ENCODE peak calls at places on chromosomes 13 and 19, in seven cellular contexts. One of them, this sample, is unnamed.

GRCh38 chr13:27691207-27691606 is 69.5 kb downstream of the POLR1D start:
- DNase-seq in lower leg skin: no peak
- DNase-seq in endothelial cell: no peak
- DNase-seq in osteoblast: no peak
- DNase-seq in psoas muscle: no peak
- DNase-seq in Peyer's patch: no peak
- DNase-seq in AG10803: no peak
- DNase-seq in this sample: no peak

GRCh38 chr13:73075546-73075945 is 16.7 kb downstream of the KLF5 start:
- DNase-seq in AG10803: no peak
- DNase-seq in endothelial cell: peak
- DNase-seq in lower leg skin: no peak
- DNase-seq in psoas muscle: no peak
- DNase-seq in osteoblast: peak
- DNase-seq in Peyer's patch: no peak
- DNase-seq in this sample: no peak

GRCh38 chr19:18437481-18438330 is at the start of gene ISYNA1:
- DNase-seq in endothelial cell: peak
- DNase-seq in Peyer's patch: peak
- DNase-seq in lower leg skin: peak
- DNase-seq in psoas muscle: peak
- DNase-seq in AG10803: no peak
- DNase-seq in osteoblast: peak
- DNase-seq in this sample: peak

GRCh38 chr13:52651880-52652169 is 811 bp upstream of the SUGT1 start:
- DNase-seq in lower leg skin: no peak
- DNase-seq in Peyer's patch: no peak
- DNase-seq in AG10803: no peak
- DNase-seq in psoas muscle: no peak
- DNase-seq in endothelial cell: no peak
- DNase-seq in osteoblast: no peak
- DNase-seq in this sample: no peak

GRCh38 chr19:7363225-7363624 is 14.5 kb downstream of the ARHGEF18 start:
- DNase-seq in Peyer's patch: no peak
- DNase-seq in psoas muscle: no peak
- DNase-seq in lower leg skin: no peak
- DNase-seq in osteoblast: no peak
- DNase-seq in AG10803: no peak
- DNase-seq in endothelial cell: no peak
- DNase-seq in this sample: no peak

GRCh38 chr19:49114630-49115363 is 627 bp downstream of the LIN7B start:
- DNase-seq in psoas muscle: peak
- DNase-seq in endothelial cell: peak
- DNase-seq in AG10803: peak
- DNase-seq in osteoblast: peak
- DNase-seq in lower leg skin: peak
- DNase-seq in Peyer's patch: peak
- DNase-seq in this sample: peak

GRCh38 chr19:10113592-10113963 is 2.1 kb downstream of the P2RY11 start:
- DNase-seq in osteoblast: no peak
- DNase-seq in Peyer's patch: no peak
- DNase-seq in psoas muscle: peak
- DNase-seq in lower leg skin: no peak
- DNase-seq in endothelial cell: no peak
- DNase-seq in AG10803: no peak
- DNase-seq in this sample: no peak

GRCh38 chr13:113914333-113915011 is 50.6 kb upstream of the GAS6 start:
- DNase-seq in AG10803: no peak
- DNase-seq in osteoblast: no peak
- DNase-seq in Peyer's patch: no peak
- DNase-seq in lower leg skin: peak
- DNase-seq in psoas muscle: no peak
- DNase-seq in endothelial cell: no peak
- DNase-seq in this sample: no peak

GRCh38 chr13:92677571-92677970 is 549.0 kb upstream of the GPC6 start:
- DNase-seq in osteoblast: no peak
- DNase-seq in lower leg skin: no peak
- DNase-seq in endothelial cell: no peak
- DNase-seq in Peyer's patch: no peak
- DNase-seq in AG10803: no peak
- DNase-seq in psoas muscle: no peak
- DNase-seq in this sample: no peak

GRCh38 chr13:78376033-78376432 is 227.3 kb downstream of the POU4F1 start:
- DNase-seq in endothelial cell: no peak
- DNase-seq in AG10803: no peak
- DNase-seq in osteoblast: no peak
- DNase-seq in psoas muscle: no peak
- DNase-seq in Peyer's patch: no peak
- DNase-seq in lower leg skin: no peak
- DNase-seq in this sample: peak

GRCh38 chr13:19882231-19882630 is 18.8 kb upstream of the ZMYM5 start:
- DNase-seq in osteoblast: peak
- DNase-seq in endothelial cell: no peak
- DNase-seq in psoas muscle: no peak
- DNase-seq in AG10803: no peak
- DNase-seq in Peyer's patch: no peak
- DNase-seq in lower leg skin: no peak
- DNase-seq in this sample: no peak

GRCh38 chr13:111449041-111449440 is 128.6 kb downstream of the TEX29 start:
- DNase-seq in lower leg skin: no peak
- DNase-seq in Peyer's patch: no peak
- DNase-seq in osteoblast: no peak
- DNase-seq in AG10803: no peak
- DNase-seq in endothelial cell: no peak
- DNase-seq in psoas muscle: no peak
- DNase-seq in this sample: no peak

GRCh38 chr19:11486661-11487503 is 6.0 kb upstream of the ELAVL3 start:
- DNase-seq in lower leg skin: no peak
- DNase-seq in osteoblast: peak
- DNase-seq in psoas muscle: no peak
- DNase-seq in AG10803: no peak
- DNase-seq in endothelial cell: no peak
- DNase-seq in Peyer's patch: no peak
- DNase-seq in this sample: no peak

GRCh38 chr19:10005632-10006334 is 4.5 kb downstream of the COL5A3 start:
- DNase-seq in osteoblast: peak
- DNase-seq in lower leg skin: no peak
- DNase-seq in psoas muscle: no peak
- DNase-seq in endothelial cell: no peak
- DNase-seq in AG10803: no peak
- DNase-seq in Peyer's patch: no peak
- DNase-seq in this sample: no peak

GRCh38 chr13:113422790-113423189 is 30.5 kb downstream of the ADPRHL1 start:
- DNase-seq in lower leg skin: peak
- DNase-seq in AG10803: no peak
- DNase-seq in psoas muscle: no peak
- DNase-seq in endothelial cell: no peak
- DNase-seq in osteoblast: no peak
- DNase-seq in Peyer's patch: no peak
- DNase-seq in this sample: no peak

GRCh38 chr19:14473915-14474578 is 1.1 kb downstream of the PTGER1 start:
- DNase-seq in osteoblast: peak
- DNase-seq in endothelial cell: no peak
- DNase-seq in Peyer's patch: no peak
- DNase-seq in AG10803: no peak
- DNase-seq in psoas muscle: no peak
- DNase-seq in lower leg skin: no peak
- DNase-seq in this sample: peak

GRCh38 chr19:13978721-13979191 is 26.4 kb downstream of the DCAF15 start:
- DNase-seq in Peyer's patch: no peak
- DNase-seq in lower leg skin: no peak
- DNase-seq in AG10803: no peak
- DNase-seq in psoas muscle: no peak
- DNase-seq in osteoblast: no peak
- DNase-seq in endothelial cell: peak
- DNase-seq in this sample: no peak

GRCh38 chr19:52896431-52897148 is 845 bp downstream of the ZNF320 start:
- DNase-seq in psoas muscle: peak
- DNase-seq in endothelial cell: peak
- DNase-seq in osteoblast: peak
- DNase-seq in AG10803: peak
- DNase-seq in Peyer's patch: no peak
- DNase-seq in lower leg skin: no peak
- DNase-seq in this sample: peak

GRCh38 chr19:982567-983170 is 1.5 kb upstream of the WDR18 start:
- DNase-seq in AG10803: peak
- DNase-seq in Peyer's patch: peak
- DNase-seq in endothelial cell: peak
- DNase-seq in osteoblast: peak
- DNase-seq in psoas muscle: peak
- DNase-seq in lower leg skin: peak
- DNase-seq in this sample: peak

GRCh38 chr13:44373601-44374347 is at the start of gene SERP2:
- DNase-seq in Peyer's patch: no peak
- DNase-seq in psoas muscle: peak
- DNase-seq in AG10803: peak
- DNase-seq in endothelial cell: peak
- DNase-seq in lower leg skin: no peak
- DNase-seq in osteoblast: peak
- DNase-seq in this sample: no peak

GRCh38 chr19:35414442-35414841 is 33.6 kb upstream of the FFAR2 start:
- DNase-seq in psoas muscle: no peak
- DNase-seq in lower leg skin: no peak
- DNase-seq in AG10803: no peak
- DNase-seq in endothelial cell: no peak
- DNase-seq in Peyer's patch: no peak
- DNase-seq in osteoblast: no peak
- DNase-seq in this sample: no peak

GRCh38 chr19:38059897-38060296 is 152.9 kb downstream of the SIPA1L3 start:
- DNase-seq in Peyer's patch: peak
- DNase-seq in psoas muscle: no peak
- DNase-seq in endothelial cell: no peak
- DNase-seq in osteoblast: no peak
- DNase-seq in AG10803: no peak
- DNase-seq in lower leg skin: no peak
- DNase-seq in this sample: peak

GRCh38 chr13:31069808-31070544 is 91.7 kb downstream of the HSPH1 start:
- DNase-seq in psoas muscle: no peak
- DNase-seq in AG10803: no peak
- DNase-seq in Peyer's patch: no peak
- DNase-seq in lower leg skin: peak
- DNase-seq in endothelial cell: no peak
- DNase-seq in osteoblast: peak
- DNase-seq in this sample: no peak

GRCh38 chr19:8028951-8029491 is 23.5 kb upstream of the CCL25 start:
- DNase-seq in Peyer's patch: no peak
- DNase-seq in endothelial cell: no peak
- DNase-seq in osteoblast: peak
- DNase-seq in psoas muscle: no peak
- DNase-seq in AG10803: no peak
- DNase-seq in lower leg skin: no peak
- DNase-seq in this sample: no peak

GRCh38 chr19:34044011-34044410 is 128.3 kb upstream of the LSM14A start:
- DNase-seq in osteoblast: no peak
- DNase-seq in Peyer's patch: no peak
- DNase-seq in endothelial cell: no peak
- DNase-seq in psoas muscle: no peak
- DNase-seq in AG10803: no peak
- DNase-seq in lower leg skin: no peak
- DNase-seq in this sample: no peak

GRCh38 chr19:33377586-33378475 is 4.3 kb downstream of the CEBPG start:
- DNase-seq in endothelial cell: no peak
- DNase-seq in psoas muscle: no peak
- DNase-seq in lower leg skin: peak
- DNase-seq in Peyer's patch: no peak
- DNase-seq in osteoblast: no peak
- DNase-seq in AG10803: peak
- DNase-seq in this sample: no peak

GRCh38 chr19:42250666-42251531 is 4.0 kb downstream of the ERF start:
- DNase-seq in Peyer's patch: no peak
- DNase-seq in lower leg skin: no peak
- DNase-seq in psoas muscle: no peak
- DNase-seq in AG10803: peak
- DNase-seq in osteoblast: peak
- DNase-seq in endothelial cell: no peak
- DNase-seq in this sample: no peak
- TF ChIP-seq CTCF in Peyer's patch: no peak
- TF ChIP-seq CTCF in lower leg skin: no peak
- TF ChIP-seq CTCF in psoas muscle: no peak
- TF ChIP-seq CTCF in AG10803: no peak
- TF ChIP-seq CTCF in osteoblast: no peak
- TF ChIP-seq CTCF in endothelial cell: no peak
- TF ChIP-seq CTCF in this sample: no peak

DNA sequence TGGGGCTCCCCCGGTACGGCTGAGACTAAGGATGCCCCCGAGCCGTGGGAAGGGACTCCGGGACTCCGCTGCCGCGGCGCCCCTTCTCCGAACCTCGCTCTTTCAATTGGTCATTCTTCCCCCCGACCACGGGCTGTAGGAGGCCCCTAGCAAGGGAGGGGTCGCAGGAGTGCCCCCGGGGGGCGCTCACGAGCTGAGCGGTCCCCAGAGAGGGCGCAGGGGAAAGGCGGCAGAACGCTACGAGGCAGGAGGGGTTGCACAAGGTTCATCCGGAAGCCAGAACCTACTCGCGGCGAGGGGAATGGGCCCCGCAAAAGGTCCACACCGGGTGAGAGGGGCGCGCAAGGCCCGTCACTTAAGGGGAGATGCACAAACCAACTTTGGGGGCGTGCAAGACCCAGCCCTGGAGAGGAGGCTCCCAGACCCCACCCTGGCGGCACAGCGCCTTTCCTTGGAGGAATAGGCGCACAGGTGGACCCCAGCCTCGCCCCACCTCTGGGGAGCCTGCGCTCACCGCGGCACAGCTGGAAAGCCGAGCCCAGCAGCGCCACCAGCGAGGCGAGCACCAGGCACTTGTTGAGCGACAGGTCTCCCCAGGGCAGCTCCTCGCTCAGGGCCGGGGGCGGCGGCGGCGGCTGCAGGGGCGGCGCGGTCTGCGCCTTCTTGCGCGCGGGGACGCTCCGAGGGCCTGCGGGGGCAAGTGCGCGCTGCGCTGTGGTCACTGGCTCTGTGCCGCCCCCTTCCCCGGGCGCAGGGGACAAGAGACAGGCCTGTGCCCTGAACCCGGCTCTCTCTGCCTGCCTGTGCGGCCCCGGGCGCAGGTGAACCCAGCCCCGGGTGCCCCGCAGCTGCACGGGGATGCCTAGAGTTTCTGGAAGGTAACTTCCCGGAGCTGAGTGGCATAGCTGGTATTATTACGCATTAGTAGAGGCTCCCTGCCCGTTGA is 2.8 kb downstream of the JSRP1 start:
- DNase-seq in lower leg skin: no peak
- DNase-seq in AG10803: no peak
- DNase-seq in psoas muscle: no peak
- DNase-seq in osteoblast: peak
- DNase-seq in endothelial cell: no peak
- DNase-seq in Peyer's patch: peak
- DNase-seq in this sample: peak
- TF ChIP-seq CTCF in lower leg skin: no peak
- TF ChIP-seq CTCF in AG10803: no peak
- TF ChIP-seq CTCF in psoas muscle: no peak
- TF ChIP-seq CTCF in osteoblast: no peak
- TF ChIP-seq CTCF in endothelial cell: peak
- TF ChIP-seq CTCF in Peyer's patch: no peak
- TF ChIP-seq CTCF in this sample: peak

GRCh38 chr13:25187596-25187995 is 15.5 kb upstream of the AMER2 start:
- DNase-seq in AG10803: no peak
- DNase-seq in osteoblast: no peak
- DNase-seq in Peyer's patch: no peak
- DNase-seq in psoas muscle: no peak
- DNase-seq in endothelial cell: no peak
- DNase-seq in lower leg skin: peak
- DNase-seq in this sample: no peak
- TF ChIP-seq CTCF in AG10803: no peak
- TF ChIP-seq CTCF in osteoblast: no peak
- TF ChIP-seq CTCF in Peyer's patch: no peak
- TF ChIP-seq CTCF in psoas muscle: no peak
- TF ChIP-seq CTCF in endothelial cell: no peak
- TF ChIP-seq CTCF in lower leg skin: no peak
- TF ChIP-seq CTCF in this sample: no peak

GRCh38 chr13:110444226-110444653 is 117.3 kb downstream of the RAB20 start:
- DNase-seq in psoas muscle: no peak
- DNase-seq in AG10803: peak
- DNase-seq in osteoblast: peak
- DNase-seq in lower leg skin: peak
- DNase-seq in endothelial cell: no peak
- DNase-seq in Peyer's patch: peak
- DNase-seq in this sample: peak
- TF ChIP-seq CTCF in psoas muscle: no peak
- TF ChIP-seq CTCF in AG10803: peak
- TF ChIP-seq CTCF in osteoblast: peak
- TF ChIP-seq CTCF in lower leg skin: no peak
- TF ChIP-seq CTCF in endothelial cell: no peak
- TF ChIP-seq CTCF in Peyer's patch: peak
- TF ChIP-seq CTCF in this sample: peak

This sample was measured in GM13977.